ENCODE peak calls at places on chromosomes 3 and 15, in five cellular contexts. E is uterus, R is left cardiac atrium, H is germinal center, X is WTC11. Y is an unnamed sample.

GRCh38 chr3:108190346-108190745 is 31.9 kb downstream of the IFT57 start:
- DNase-seq in R (no peak), X (no peak), E (no peak), H (no peak), Y (no peak)

GRCh38 chr3:18740631-18741583 is 315.8 kb upstream of the SATB1 start:
- DNase-seq in R (no peak), X (no peak), H (peak), E (no peak), Y (no peak)

GRCh38 chr3:134300520-134300919 is 49.9 kb upstream of the RYK start:
- DNase-seq in R (no peak), E (no peak), H (no peak), X (peak), Y (no peak)

GRCh38 chr3:37257581-37257980 is 83.2 kb upstream of the LRRFIP2 start:
- DNase-seq in E (no peak), R (no peak), H (no peak), X (no peak), Y (no peak)

GRCh38 chr3:122513386-122514122 is 1.2 kb downstream of the KPNA1 start:
- DNase-seq in E (no peak), R (no peak), H (no peak), X (no peak), Y (no peak)

GRCh38 chr3:125651246-125651645 is 55.9 kb upstream of the OSBPL11 start:
- DNase-seq in E (no peak), R (no peak), X (no peak), H (no peak), Y (no peak)

GRCh38 chr3:15631426-15632211 is 30.1 kb downstream of the BTD start:
- DNase-seq in X (peak), H (no peak), R (no peak), E (no peak), Y (no peak)

GRCh38 chr3:112635674-112636073 is 5.3 kb downstream of the CCDC80 start:
- DNase-seq in H (no peak), E (peak), R (no peak), X (no peak), Y (no peak)

GRCh38 chr3:185778069-185778468 is 46.8 kb downstream of the IGF2BP2 start:
- DNase-seq in E (no peak), H (no peak), R (no peak), X (no peak), Y (no peak)

GRCh38 chr3:111715911-111716523 is 120.9 kb upstream of the ZBED2 start:
- DNase-seq in H (peak), E (peak), X (peak), R (peak), Y (no peak)

GRCh38 chr3:180918542-180918941 is 6.1 kb downstream of the FXR1 start:
- DNase-seq in H (no peak), E (no peak), R (no peak), X (no peak), Y (no peak)

GRCh38 chr15:71278989-71279756 is 163.9 kb downstream of the THSD4 start:
- DNase-seq in X (no peak), R (peak), E (peak), H (no peak), Y (peak)

GRCh38 chr3:30263921-30264313 is 342.5 kb upstream of the TGFBR2 start:
- DNase-seq in X (no peak), E (no peak), H (no peak), R (peak), Y (no peak)

GRCh38 chr15:48370460-48370859 is 39.2 kb downstream of the DUT start:
- DNase-seq in H (no peak), R (no peak), X (no peak), E (no peak), Y (no peak)

GRCh38 chr3:194808709-194809108 is 123.0 kb downstream of the FAM43A start:
- DNase-seq in X (no peak), H (no peak), R (no peak), E (no peak), Y (no peak)

GRCh38 chr3:133540896-133541674 is 32.4 kb upstream of the CDV3 start:
- DNase-seq in H (no peak), X (no peak), R (no peak), E (no peak), Y (no peak)

GRCh38 chr3:130699765-130700164 is 46.9 kb downstream of the PIK3R4 start:
- DNase-seq in X (no peak), R (no peak), H (peak), E (no peak), Y (no peak)

GRCh38 chr3:23612296-23612891 is 193.4 kb upstream of the UBE2E1 start:
- DNase-seq in H (no peak), X (no peak), R (peak), E (no peak), Y (no peak)

GRCh38 chr3:9415485-9416138 is 18.2 kb downstream of the SETD5 start:
- DNase-seq in R (no peak), H (no peak), X (no peak), E (no peak), Y (no peak)

GRCh38 chr15:40340740-40341400 is at the start of gene CCDC9B:
- DNase-seq in R (peak), H (no peak), X (no peak), E (peak), Y (peak)

GRCh38 chr15:66764067-66764428 is 62.0 kb downstream of the SMAD6 start:
- DNase-seq in X (no peak), R (no peak), H (no peak), E (no peak), Y (no peak)

GRCh38 chr3:44890852-44891251 is 16.4 kb downstream of the TGM4 start:
- DNase-seq in E (no peak), H (no peak), R (no peak), X (no peak), Y (no peak)

GRCh38 chr15:44286814-44287555 is 1.5 kb upstream of the GOLM2 start:
- DNase-seq in H (no peak), R (no peak), X (no peak), E (no peak), Y (no peak)

GRCh38 chr3:158217992-158218391 is 108.1 kb downstream of the RSRC1 start:
- DNase-seq in H (no peak), E (no peak), R (no peak), X (no peak), Y (no peak)